ENCODE peak calls at places on chromosomes 4 and X, in six cellular contexts. E is CD4-positive, alpha-beta T cell; I is A549; A is H9; M is RWPE1; L is endothelial cell of umbilical vein. J is an unnamed sample.

GRCh38 chr4:1775731-1776500 is 17.2 kb upstream of the FGFR3 start:
- DNase-seq in E (no peak), I (no peak), A (no peak), M (no peak), L (no peak), J (no peak)

GRCh38 chr4:185257694-185258093 is 48.3 kb downstream of the SNX25 start:
- DNase-seq in E (no peak), I (no peak), A (no peak), M (no peak), L (no peak), J (no peak)

GRCh38 chr4:148770377-148770776 is 328.2 kb upstream of the NR3C2 start:
- DNase-seq in E (no peak), I (no peak), A (no peak), M (no peak), L (no peak), J (no peak)

GRCh38 chrX:46666831-46667230 is 92.1 kb downstream of the SLC9A7 start:
- DNase-seq in E (no peak), I (no peak), A (no peak), M (no peak), L (no peak), J (no peak)

GRCh38 chrX:48958635-48959094 is 1.3 kb upstream of the OTUD5 start:
- DNase-seq in E (peak), I (peak), A (no peak), M (no peak), L (peak), J (peak)

GRCh38 chr4:18105023-18106011 is 83.8 kb upstream of the LCORL start:
- DNase-seq in E (no peak), I (no peak), A (no peak), M (no peak), L (peak), J (no peak)

GRCh38 chr4:152983221-152983620 is 47.1 kb downstream of the FHDC1 start:
- DNase-seq in E (no peak), I (no peak), A (peak), M (no peak), L (no peak), J (no peak)

GRCh38 chr4:16126714-16127113 is 42.9 kb upstream of the PROM1 start:
- DNase-seq in E (no peak), I (no peak), A (no peak), M (no peak), L (no peak), J (no peak)

GRCh38 chr4:15756361-15756861 is 21.7 kb upstream of the CD38 start:
- DNase-seq in E (peak), I (no peak), A (no peak), M (peak), L (no peak), J (no peak)

GRCh38 chr4:57103051-57103450 is 7.1 kb downstream of the IGFBP7 start:
- DNase-seq in E (no peak), I (no peak), A (no peak), M (no peak), L (peak), J (no peak)

GRCh38 chrX:10769165-10769564 is 148.8 kb upstream of the MID1 start:
- DNase-seq in E (no peak), I (peak), A (no peak), M (no peak), L (peak), J (no peak)

GRCh38 chr4:40264497-40264896 is 67.7 kb downstream of the RHOH start:
- DNase-seq in E (no peak), I (no peak), A (no peak), M (no peak), L (no peak), J (no peak)

GRCh38 chr4:47032405-47033106 is 1.2 kb downstream of the GABRB1 start:
- DNase-seq in E (no peak), I (peak), A (peak), M (peak), L (peak), J (peak)

GRCh38 chrX:15146515-15146914 is 123.4 kb downstream of the ASB9 start:
- DNase-seq in E (no peak), I (no peak), A (peak), M (no peak), L (peak), J (no peak)

GRCh38 chr4:7924570-7924969 is 15.1 kb downstream of the AFAP1 start:
- DNase-seq in E (no peak), I (no peak), A (no peak), M (no peak), L (no peak), J (peak)

GRCh38 chr4:2907226-2907625 is 56.0 kb downstream of the NOP14 start:
- DNase-seq in E (no peak), I (no peak), A (no peak), M (no peak), L (no peak), J (no peak)

GRCh38 chr4:124711469-124712416 is 789 bp downstream of the ANKRD50 start:
- DNase-seq in E (no peak), I (peak), A (peak), M (peak), L (peak), J (no peak)

GRCh38 chrX:95076449-95076848 is 1402.4 kb downstream of the FAM133A start:
- DNase-seq in E (no peak), I (no peak), A (no peak), M (no peak), L (no peak), J (no peak)

GRCh38 chrX:74865725-74866124 is 59.5 kb downstream of the NEXMIF start:
- DNase-seq in E (no peak), I (no peak), A (no peak), M (no peak), L (no peak), J (no peak)

DNA sequence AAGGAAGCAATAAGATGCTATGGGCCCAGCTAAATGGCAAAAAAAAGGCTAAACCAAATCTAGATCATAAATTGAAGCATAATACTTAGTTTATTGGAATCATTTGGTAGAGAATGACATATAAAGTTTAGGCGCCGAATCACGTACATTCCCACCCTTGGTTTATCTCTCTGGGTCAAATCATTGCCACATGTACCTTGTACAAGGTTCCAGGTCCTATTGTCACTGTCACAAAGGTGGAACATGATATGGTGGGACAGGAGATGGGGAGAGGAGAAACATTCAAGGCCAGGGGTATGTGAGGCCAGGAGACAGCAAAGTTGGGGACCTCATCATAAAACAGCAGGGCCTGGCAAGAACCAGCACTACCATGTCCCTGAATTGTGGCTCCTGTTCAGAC is 13.4 kb downstream of the MAML3 start:
- DNase-seq in E (no peak), I (no peak), A (no peak), M (no peak), L (no peak), J (no peak)
- H3K27ac ChIP-seq in E (no peak), I (peak), A (no peak), M (no peak), L (no peak), J (no peak)

DNA sequence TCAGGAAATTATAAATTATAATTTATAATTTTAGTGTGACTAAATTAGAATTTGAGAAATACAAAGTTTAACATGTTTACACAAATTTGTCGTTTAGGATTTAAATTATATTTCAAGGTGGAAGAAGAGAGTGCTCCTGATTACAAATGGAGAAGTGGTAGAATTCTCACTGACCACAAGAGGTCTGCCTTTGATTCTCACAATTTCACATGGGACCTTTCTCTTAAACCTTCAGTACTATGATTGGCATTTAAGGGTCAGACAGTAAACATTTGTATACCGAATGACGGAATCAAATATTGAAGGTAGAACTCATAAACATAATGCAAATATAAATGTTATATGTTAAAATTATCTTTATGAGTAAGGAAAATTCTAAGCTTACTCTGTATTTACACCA is 171.7 kb downstream of the SLIT2 start:
- DNase-seq in E (no peak), I (no peak), A (no peak), M (no peak), L (no peak), J (no peak)
- TF ChIP-seq CTCF in E (no peak), I (no peak), A (no peak), M (no peak), L (no peak), J (no peak)

GRCh38 chr4:143286058-143286457 is 50.6 kb upstream of the GAB1 start:
- DNase-seq in E (no peak), I (no peak), A (no peak), M (no peak), L (no peak), J (no peak)
- H3K27ac ChIP-seq in E (no peak), I (no peak), A (no peak), M (no peak), L (no peak), J (peak)

DNA sequence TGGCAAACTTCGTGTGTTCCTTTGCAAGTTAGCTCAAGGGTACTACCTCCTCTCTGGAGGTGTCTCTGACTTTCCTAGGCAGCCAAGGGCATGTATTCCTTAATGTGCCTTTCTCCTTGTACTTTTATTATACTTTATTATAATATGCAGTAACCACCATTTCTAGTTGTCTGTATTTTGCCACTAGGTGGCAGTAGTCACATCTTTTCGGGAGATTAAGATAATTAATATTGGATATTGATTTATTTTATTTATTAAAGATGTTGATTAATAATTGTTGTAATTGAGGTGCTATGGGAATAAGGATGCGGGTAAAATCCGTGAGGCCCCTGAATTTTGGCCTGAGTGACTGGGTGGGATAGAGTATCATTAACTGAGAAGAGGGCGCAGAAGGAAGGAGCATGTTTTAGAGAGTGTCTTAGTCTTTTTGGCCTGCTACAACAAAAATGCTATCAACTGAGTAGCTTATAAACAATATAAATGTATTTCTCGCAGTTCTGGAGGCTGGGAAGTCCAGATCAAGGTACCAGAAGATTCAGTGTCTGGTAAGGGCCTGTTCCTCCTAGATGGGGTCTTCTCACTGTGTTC is 153.3 kb downstream of the TMEM164 start:
- DNase-seq in E (no peak), I (no peak), A (no peak), M (no peak), L (no peak), J (no peak)
- TF ChIP-seq CTCF in E (peak), I (peak), A (peak), M (peak), L (no peak), J (peak)